ENCODE peak calls at places on chromosomes 7 and 10, in six cellular contexts. N is CD4-positive, CD25-positive, alpha-beta regulatory T cell; X is hepatocyte; Y is left ventricle myocardium inferior; T is adrenal gland; H is SK-N-SH. M is an unnamed sample. For H3K9me3, the result is how much of the 10 kb centered on the place peaks cover.

GRCh38 chr7:111763221-111763791 is 201.0 kb upstream of the IMMP2L start:
- DNase-seq in N (no peak), X (peak), Y (no peak), T (no peak), H (peak), M (no peak)

GRCh38 chr10:112313234-112313633 is 30.0 kb downstream of the TECTB start:
- DNase-seq in N (no peak), X (no peak), Y (no peak), T (no peak), H (no peak), M (no peak)

GRCh38 chr7:2517004-2517403 is 2.6 kb upstream of the LFNG start:
- DNase-seq in N (no peak), X (no peak), Y (no peak), T (no peak), H (no peak), M (no peak)

GRCh38 chr10:29846881-29847280 is 212.1 kb upstream of the SVIL start:
- DNase-seq in N (no peak), X (no peak), Y (no peak), T (no peak), H (no peak), M (no peak)

GRCh38 chr10:90592903-90593302 is 264.9 kb downstream of the HTR7 start:
- DNase-seq in N (no peak), X (peak), Y (peak), T (peak), H (peak), M (peak)

GRCh38 chr7:116798205-116798730 is 64.1 kb upstream of the CAPZA2 start:
- DNase-seq in N (no peak), X (no peak), Y (no peak), T (no peak), H (no peak), M (no peak)

GRCh38 chr7:104943502-104944343 is 70.3 kb upstream of the KMT2E start:
- DNase-seq in N (peak), X (peak), Y (peak), T (peak), H (peak), M (peak)

GRCh38 chr10:3045471-3046209 is 21.7 kb upstream of the PFKP start:
- DNase-seq in N (no peak), X (peak), Y (peak), T (peak), H (peak), M (peak)

GRCh38 chr7:70040971-70041766 is 442.9 kb downstream of the AUTS2 start:
- DNase-seq in N (no peak), X (peak), Y (no peak), T (no peak), H (no peak), M (no peak)

GRCh38 chr10:95242581-95243317 is 48.1 kb downstream of the PDLIM1 start:
- DNase-seq in N (no peak), X (peak), Y (no peak), T (peak), H (peak), M (no peak)

DNA sequence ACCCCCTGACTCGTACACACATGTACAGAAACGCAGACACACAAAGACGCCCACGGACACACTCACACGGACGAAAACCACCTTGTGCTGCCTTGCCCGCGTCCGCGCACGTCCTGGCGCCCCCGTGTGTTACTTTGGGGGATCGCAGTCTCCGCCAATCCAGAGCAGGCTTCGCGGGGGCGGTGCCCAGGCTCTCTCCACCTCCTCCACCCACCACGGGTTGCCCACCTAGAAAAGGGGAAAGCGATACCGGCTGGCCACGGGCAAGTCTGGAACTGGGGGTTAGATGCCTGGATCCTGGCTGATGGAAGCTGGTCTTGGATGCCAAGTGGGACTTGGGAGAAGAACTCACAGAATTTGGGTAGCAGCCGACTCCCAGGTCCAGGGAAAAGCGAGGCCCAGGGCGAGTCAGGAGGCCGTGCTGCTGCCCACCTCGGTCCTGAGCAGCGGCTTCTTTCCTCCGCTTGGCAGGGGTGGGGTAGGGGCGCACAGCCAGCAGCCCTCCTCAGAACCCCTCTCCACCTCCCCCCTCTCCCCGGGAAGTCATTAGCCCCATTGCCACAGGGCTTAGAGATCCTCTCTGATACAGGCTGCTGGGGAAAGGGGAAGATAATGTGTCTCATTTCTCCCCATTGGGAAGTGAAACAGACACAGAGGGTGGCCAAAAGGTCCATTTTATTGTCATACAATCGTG is 4.6 kb upstream of the VGF start:
- DNase-seq in N (peak), X (peak), Y (peak), T (peak), H (peak), M (peak)
- H3K4me3 ChIP-seq in N (no peak), X (no peak), Y (no peak), T (no peak), H (peak), M (no peak)

GRCh38 chr10:128543186-128543585 is 417.0 kb upstream of the MKI67 start:
- DNase-seq in N (no peak), X (no peak), Y (no peak), T (no peak), H (no peak), M (no peak)
- H3K9me3 ChIP-seq in N (under half), X (under half), Y (under half), T (under half), H (under half), M (under half)

DNA sequence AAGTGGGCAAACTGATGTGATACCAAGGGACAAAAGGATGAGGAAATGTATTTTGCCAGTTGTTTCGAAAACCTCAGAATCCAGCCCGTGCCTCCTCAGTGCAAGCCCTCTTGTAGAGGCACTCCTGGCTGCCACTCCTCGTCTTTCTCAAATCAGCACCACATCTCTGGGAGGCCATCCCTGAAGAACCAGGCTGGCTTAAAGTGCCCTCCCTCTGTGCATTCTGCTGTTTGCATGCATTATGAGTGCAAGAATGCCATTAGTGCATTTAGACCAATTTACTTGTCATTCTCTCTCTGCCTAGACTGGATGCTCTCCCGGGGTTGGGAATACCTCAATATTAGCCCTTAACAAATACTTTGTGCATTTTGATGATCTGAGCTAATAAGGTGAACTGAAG is 19.9 kb upstream of the FAM180A start:
- DNase-seq in N (no peak), X (no peak), Y (no peak), T (no peak), H (no peak), M (no peak)
- H3K27ac ChIP-seq in N (no peak), X (no peak), Y (peak), T (no peak), H (no peak), M (no peak)

DNA sequence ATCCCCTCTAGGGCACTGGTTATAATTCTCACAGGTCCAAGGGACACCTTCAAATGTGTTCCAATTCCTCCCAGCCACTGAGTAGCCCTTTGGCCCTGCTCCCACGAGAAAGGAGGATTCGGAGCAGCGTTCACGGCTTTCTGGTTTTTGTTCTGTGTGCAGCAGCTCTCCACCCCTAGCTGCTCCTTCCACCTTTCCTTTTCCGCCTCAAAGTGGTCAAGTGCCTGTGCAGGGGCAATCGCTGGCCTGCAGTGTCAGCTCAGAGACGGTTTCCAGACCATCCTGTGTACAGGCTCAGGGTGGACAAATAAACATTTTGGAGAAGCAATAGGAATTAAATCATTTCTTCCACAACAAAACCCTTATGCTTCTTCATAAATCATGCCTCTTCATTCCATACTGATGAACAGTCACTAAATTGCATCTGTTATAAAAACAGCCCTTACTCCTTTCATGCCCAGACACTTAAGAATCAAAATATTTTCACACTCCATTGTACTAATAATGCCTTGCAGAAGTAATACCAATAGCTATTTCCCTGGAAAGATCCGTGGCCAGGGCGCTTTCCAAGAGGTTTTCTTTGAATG is 1.1 kb downstream of the KIAA1549 start:
- DNase-seq in N (no peak), X (no peak), Y (no peak), T (no peak), H (peak), M (no peak)
- H3K4me3 ChIP-seq in N (no peak), X (peak), Y (peak), T (no peak), H (peak), M (peak)

GRCh38 chr10:133072776-133073390 is 14.8 kb upstream of the ADGRA1 start:
- DNase-seq in N (no peak), X (no peak), Y (no peak), T (no peak), H (no peak), M (no peak)
- H3K9me3 ChIP-seq in N (under half), X (under half), Y (under half), T (under half), H (under half), M (under half)

GRCh38 chr10:21329995-21330627 is 195.4 kb downstream of the SKIDA1 start:
- DNase-seq in N (no peak), X (peak), Y (no peak), T (peak), H (no peak), M (peak)
- H3K27ac ChIP-seq in N (no peak), X (peak), Y (peak), T (no peak), H (peak), M (peak)

DNA sequence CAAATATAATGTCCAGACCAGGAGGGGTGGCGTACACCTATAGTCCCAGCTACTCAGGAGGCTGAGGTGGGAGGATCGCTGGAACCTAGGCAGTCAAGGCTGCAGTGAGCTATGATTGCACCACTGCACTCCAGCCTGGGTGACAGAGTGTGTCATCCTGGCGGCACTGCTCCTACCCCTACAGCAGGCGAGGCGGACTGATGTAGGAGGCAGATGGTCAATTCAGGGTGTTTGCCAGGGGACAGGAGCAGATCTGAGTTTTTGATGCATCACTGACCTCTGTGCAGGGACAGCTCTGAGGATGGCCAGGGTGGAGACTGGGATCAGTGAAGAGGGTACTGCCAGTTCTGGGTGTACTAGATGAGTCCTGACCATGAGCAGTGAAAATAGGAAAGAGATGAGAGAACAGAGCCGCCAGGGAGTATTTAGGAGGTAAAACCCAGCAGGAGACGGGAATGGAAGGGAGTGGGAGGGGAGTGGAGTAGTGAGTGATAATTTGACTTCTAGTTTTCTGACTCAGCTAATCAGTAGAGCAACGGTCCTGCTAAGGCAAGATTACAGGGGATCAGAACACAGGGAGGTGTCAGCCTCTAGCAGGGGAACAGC is 75.3 kb downstream of the HIP1 start:
- DNase-seq in N (no peak), X (no peak), Y (no peak), T (no peak), H (no peak), M (no peak)
- H3K4me3 ChIP-seq in N (no peak), X (no peak), Y (no peak), T (no peak), H (no peak), M (no peak)

DNA sequence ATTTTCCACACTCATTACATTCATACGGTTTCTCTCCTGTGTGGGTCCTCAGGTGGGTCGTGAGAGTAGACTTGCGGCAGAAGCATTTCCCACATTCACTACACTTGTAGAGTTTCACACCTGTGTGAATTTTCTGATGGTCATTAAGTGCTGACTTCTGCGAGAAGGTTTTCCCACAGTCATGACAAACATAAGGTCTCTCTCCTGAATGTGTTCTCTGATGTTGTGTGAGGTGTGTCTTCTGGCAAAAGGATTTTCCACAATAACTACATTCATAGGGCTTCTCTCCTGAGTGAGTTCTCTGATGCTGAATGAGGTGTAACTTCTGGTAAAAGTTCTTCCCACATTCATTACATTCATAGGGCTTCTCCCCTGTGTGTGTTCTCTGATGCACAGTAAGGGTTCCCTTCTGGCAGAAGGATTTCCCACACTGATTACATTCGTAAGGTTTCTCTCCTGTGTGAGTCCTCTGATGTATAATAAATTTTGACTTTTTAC is 15.1 kb downstream of the ZNF12 start:
- DNase-seq in N (no peak), X (no peak), Y (no peak), T (no peak), H (no peak), M (peak)
- H3K9me3 ChIP-seq in N (half or more), X (half or more), Y (half or more), T (half or more), H (half or more), M (half or more)

GRCh38 chr7:102983602-102984001 is 70.8 kb downstream of the LRRC17 start:
- DNase-seq in N (no peak), X (no peak), Y (no peak), T (no peak), H (no peak), M (no peak)

GRCh38 chr7:102982235-102982634 is 69.4 kb downstream of the LRRC17 start:
- DNase-seq in N (no peak), X (no peak), Y (no peak), T (no peak), H (no peak), M (no peak)

GRCh38 chr7:102988088-102988487 is 75.3 kb downstream of the LRRC17 start:
- DNase-seq in N (no peak), X (no peak), Y (no peak), T (no peak), H (no peak), M (no peak)

GRCh38 chr7:102988631-102989030 is 75.8 kb downstream of the LRRC17 start:
- DNase-seq in N (no peak), X (no peak), Y (no peak), T (no peak), H (no peak), M (no peak)

DNA sequence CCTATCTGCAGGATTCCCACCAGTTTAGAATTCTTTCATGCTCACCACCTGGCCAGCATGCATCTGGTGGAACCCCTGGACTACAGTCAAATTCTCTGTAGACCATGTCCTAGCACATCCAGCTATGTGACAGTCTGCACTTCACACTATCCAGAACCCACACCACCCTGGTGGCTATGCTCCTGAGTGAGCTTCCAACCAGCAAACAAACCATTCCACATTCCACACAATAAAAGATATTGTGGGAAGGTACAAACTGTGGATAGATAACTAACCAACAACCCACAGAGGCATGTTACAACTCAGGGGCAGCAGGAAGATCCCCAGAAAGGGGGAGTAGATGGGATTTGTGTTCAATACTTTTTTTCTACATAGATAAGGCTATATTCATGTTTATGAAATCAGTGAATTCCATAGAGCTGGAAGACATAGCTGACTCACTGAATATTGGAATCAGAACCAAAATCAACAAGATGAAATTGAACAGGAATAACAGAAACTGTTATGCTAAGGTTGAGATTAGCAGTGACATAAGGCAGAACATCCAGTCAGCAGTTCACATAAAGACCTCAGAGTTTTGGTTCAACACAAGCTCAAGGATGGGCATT is 72.5 kb downstream of the LRRC17 start:
- DNase-seq in N (no peak), X (no peak), Y (no peak), T (no peak), H (no peak), M (peak)
- H3K27ac ChIP-seq in N (no peak), X (no peak), Y (no peak), T (no peak), H (peak), M (no peak)

DNA sequence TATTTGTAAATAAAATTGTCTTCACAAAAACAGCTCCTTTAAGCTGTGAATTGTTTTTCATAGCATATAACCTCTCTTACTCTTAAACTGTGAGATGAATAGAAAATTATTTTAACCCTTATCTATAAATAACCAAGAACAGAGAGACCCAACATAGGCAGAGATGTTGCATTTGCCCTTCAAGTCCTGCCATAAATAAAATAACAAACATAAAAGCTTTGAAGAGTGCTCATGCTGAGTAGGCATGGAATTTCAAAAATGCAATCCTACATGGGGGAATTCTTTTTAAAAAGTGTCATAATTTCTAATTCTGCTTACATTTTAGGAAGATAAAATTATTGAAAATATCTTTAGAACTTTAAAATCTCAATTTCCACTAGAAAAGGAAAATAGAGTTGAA is 124.1 kb upstream of the FERD3L start:
- DNase-seq in N (no peak), X (no peak), Y (no peak), T (no peak), H (no peak), M (no peak)
- H3K4me3 ChIP-seq in N (no peak), X (no peak), Y (no peak), T (no peak), H (no peak), M (no peak)

M was measured in PC-9.